ENCODE peak calls at places on chromosome 3, in ten cellular contexts. One of them, this sample, is unnamed.

GRCh38 chr3:148903022-148903442 is 37.9 kb downstream of the CPA3 start:
- DNase-seq in GM10248: no peak
- DNase-seq in kidney epithelial cell: no peak
- DNase-seq in cardiac fibroblast: no peak
- DNase-seq in CD4-positive, alpha-beta T cell: no peak
- DNase-seq in IMR-90: peak
- DNase-seq in astrocyte of the spinal cord: peak
- DNase-seq in cardiac muscle cell: peak
- DNase-seq in lower lobe of right lung: no peak
- DNase-seq in psoas muscle: no peak
- DNase-seq in this sample: no peak

GRCh38 chr3:112974894-112975293 is at the start of gene CD200R1:
- DNase-seq in GM10248: no peak
- DNase-seq in kidney epithelial cell: no peak
- DNase-seq in cardiac fibroblast: no peak
- DNase-seq in CD4-positive, alpha-beta T cell: no peak
- DNase-seq in IMR-90: no peak
- DNase-seq in astrocyte of the spinal cord: no peak
- DNase-seq in cardiac muscle cell: no peak
- DNase-seq in lower lobe of right lung: no peak
- DNase-seq in psoas muscle: no peak
- DNase-seq in this sample: no peak

GRCh38 chr3:181711325-181712135 is at the start of gene SOX2:
- DNase-seq in GM10248: peak
- DNase-seq in kidney epithelial cell: peak
- DNase-seq in cardiac fibroblast: peak
- DNase-seq in CD4-positive, alpha-beta T cell: no peak
- DNase-seq in IMR-90: peak
- DNase-seq in astrocyte of the spinal cord: peak
- DNase-seq in cardiac muscle cell: peak
- DNase-seq in lower lobe of right lung: peak
- DNase-seq in psoas muscle: peak
- DNase-seq in this sample: no peak

GRCh38 chr3:112128843-112129727 is 4.0 kb downstream of the GCSAM start:
- DNase-seq in GM10248: peak
- DNase-seq in kidney epithelial cell: no peak
- DNase-seq in cardiac fibroblast: peak
- DNase-seq in CD4-positive, alpha-beta T cell: peak
- DNase-seq in IMR-90: peak
- DNase-seq in astrocyte of the spinal cord: no peak
- DNase-seq in cardiac muscle cell: peak
- DNase-seq in lower lobe of right lung: no peak
- DNase-seq in psoas muscle: no peak
- DNase-seq in this sample: peak

GRCh38 chr3:189142527-189142926 is 29.2 kb upstream of the TPRG1 start:
- DNase-seq in GM10248: no peak
- DNase-seq in kidney epithelial cell: no peak
- DNase-seq in cardiac fibroblast: no peak
- DNase-seq in CD4-positive, alpha-beta T cell: no peak
- DNase-seq in IMR-90: no peak
- DNase-seq in astrocyte of the spinal cord: no peak
- DNase-seq in cardiac muscle cell: no peak
- DNase-seq in lower lobe of right lung: no peak
- DNase-seq in psoas muscle: no peak
- DNase-seq in this sample: no peak

GRCh38 chr3:30672287-30672735 is 65.9 kb downstream of the TGFBR2 start:
- DNase-seq in GM10248: no peak
- DNase-seq in kidney epithelial cell: no peak
- DNase-seq in cardiac fibroblast: no peak
- DNase-seq in CD4-positive, alpha-beta T cell: no peak
- DNase-seq in IMR-90: no peak
- DNase-seq in astrocyte of the spinal cord: no peak
- DNase-seq in cardiac muscle cell: no peak
- DNase-seq in lower lobe of right lung: no peak
- DNase-seq in psoas muscle: no peak
- DNase-seq in this sample: no peak

GRCh38 chr3:192861972-192862371 is 55.7 kb downstream of the MB21D2 start:
- DNase-seq in GM10248: no peak
- DNase-seq in kidney epithelial cell: no peak
- DNase-seq in cardiac fibroblast: no peak
- DNase-seq in CD4-positive, alpha-beta T cell: no peak
- DNase-seq in IMR-90: no peak
- DNase-seq in astrocyte of the spinal cord: no peak
- DNase-seq in cardiac muscle cell: no peak
- DNase-seq in lower lobe of right lung: no peak
- DNase-seq in psoas muscle: no peak
- DNase-seq in this sample: no peak

GRCh38 chr3:188153498-188153948 is 434 bp upstream of the LPP start:
- DNase-seq in GM10248: no peak
- DNase-seq in kidney epithelial cell: peak
- DNase-seq in cardiac fibroblast: peak
- DNase-seq in CD4-positive, alpha-beta T cell: no peak
- DNase-seq in IMR-90: peak
- DNase-seq in astrocyte of the spinal cord: peak
- DNase-seq in cardiac muscle cell: peak
- DNase-seq in lower lobe of right lung: peak
- DNase-seq in psoas muscle: peak
- DNase-seq in this sample: no peak

GRCh38 chr3:193124861-193125260 is 116.2 kb upstream of the PLAAT1 start:
- DNase-seq in GM10248: no peak
- DNase-seq in kidney epithelial cell: no peak
- DNase-seq in cardiac fibroblast: no peak
- DNase-seq in CD4-positive, alpha-beta T cell: no peak
- DNase-seq in IMR-90: no peak
- DNase-seq in astrocyte of the spinal cord: no peak
- DNase-seq in cardiac muscle cell: no peak
- DNase-seq in lower lobe of right lung: no peak
- DNase-seq in psoas muscle: no peak
- DNase-seq in this sample: no peak

GRCh38 chr3:54891540-54891897 is 36.3 kb downstream of the LRTM1 start:
- DNase-seq in GM10248: no peak
- DNase-seq in kidney epithelial cell: peak
- DNase-seq in cardiac fibroblast: peak
- DNase-seq in CD4-positive, alpha-beta T cell: no peak
- DNase-seq in IMR-90: peak
- DNase-seq in astrocyte of the spinal cord: peak
- DNase-seq in cardiac muscle cell: peak
- DNase-seq in lower lobe of right lung: peak
- DNase-seq in psoas muscle: peak
- DNase-seq in this sample: no peak

GRCh38 chr3:39203862-39204261 is 11.5 kb upstream of the XIRP1 start:
- DNase-seq in GM10248: no peak
- DNase-seq in kidney epithelial cell: no peak
- DNase-seq in cardiac fibroblast: no peak
- DNase-seq in CD4-positive, alpha-beta T cell: no peak
- DNase-seq in IMR-90: no peak
- DNase-seq in astrocyte of the spinal cord: no peak
- DNase-seq in cardiac muscle cell: no peak
- DNase-seq in lower lobe of right lung: no peak
- DNase-seq in psoas muscle: no peak
- DNase-seq in this sample: no peak

GRCh38 chr3:19107719-19108118 is 40.6 kb upstream of the KCNH8 start:
- DNase-seq in GM10248: no peak
- DNase-seq in kidney epithelial cell: no peak
- DNase-seq in cardiac fibroblast: no peak
- DNase-seq in CD4-positive, alpha-beta T cell: no peak
- DNase-seq in IMR-90: no peak
- DNase-seq in astrocyte of the spinal cord: no peak
- DNase-seq in cardiac muscle cell: no peak
- DNase-seq in lower lobe of right lung: no peak
- DNase-seq in psoas muscle: no peak
- DNase-seq in this sample: no peak

GRCh38 chr3:127819086-127819485 is 3.2 kb downstream of the MGLL start:
- DNase-seq in GM10248: no peak
- DNase-seq in kidney epithelial cell: no peak
- DNase-seq in cardiac fibroblast: no peak
- DNase-seq in CD4-positive, alpha-beta T cell: no peak
- DNase-seq in IMR-90: no peak
- DNase-seq in astrocyte of the spinal cord: no peak
- DNase-seq in cardiac muscle cell: no peak
- DNase-seq in lower lobe of right lung: no peak
- DNase-seq in psoas muscle: no peak
- DNase-seq in this sample: no peak

DNA sequence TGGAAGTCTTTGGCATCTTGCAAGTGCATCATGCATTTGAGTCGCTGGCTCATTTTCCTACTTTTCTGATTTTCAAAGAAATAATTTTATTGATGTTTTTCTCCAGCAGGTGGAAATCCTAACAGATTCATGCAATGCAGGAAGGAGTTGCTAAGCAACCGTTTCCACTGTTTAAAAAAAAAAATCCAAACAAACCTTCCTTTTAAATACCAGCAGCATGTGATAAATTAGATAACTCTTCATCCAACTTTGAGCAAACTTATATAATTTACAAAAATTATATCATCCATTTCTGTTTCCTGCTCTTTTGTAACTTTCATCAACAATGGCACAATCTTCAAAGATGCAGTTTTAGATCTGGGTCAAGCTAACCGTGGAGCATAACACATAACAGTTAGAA is 364.1 kb downstream of the MFSD1 start:
- DNase-seq in GM10248: no peak
- DNase-seq in kidney epithelial cell: no peak
- DNase-seq in cardiac fibroblast: no peak
- DNase-seq in CD4-positive, alpha-beta T cell: no peak
- DNase-seq in IMR-90: no peak
- DNase-seq in astrocyte of the spinal cord: peak
- DNase-seq in cardiac muscle cell: no peak
- DNase-seq in lower lobe of right lung: no peak
- DNase-seq in psoas muscle: no peak
- DNase-seq in this sample: no peak
- TF ChIP-seq CTCF in GM10248: no peak
- TF ChIP-seq CTCF in kidney epithelial cell: no peak
- TF ChIP-seq CTCF in cardiac fibroblast: no peak
- TF ChIP-seq CTCF in CD4-positive, alpha-beta T cell: no peak
- TF ChIP-seq CTCF in IMR-90: no peak
- TF ChIP-seq CTCF in astrocyte of the spinal cord: no peak
- TF ChIP-seq CTCF in cardiac muscle cell: no peak
- TF ChIP-seq CTCF in lower lobe of right lung: no peak
- TF ChIP-seq CTCF in psoas muscle: no peak
- TF ChIP-seq CTCF in this sample: no peak

DNA sequence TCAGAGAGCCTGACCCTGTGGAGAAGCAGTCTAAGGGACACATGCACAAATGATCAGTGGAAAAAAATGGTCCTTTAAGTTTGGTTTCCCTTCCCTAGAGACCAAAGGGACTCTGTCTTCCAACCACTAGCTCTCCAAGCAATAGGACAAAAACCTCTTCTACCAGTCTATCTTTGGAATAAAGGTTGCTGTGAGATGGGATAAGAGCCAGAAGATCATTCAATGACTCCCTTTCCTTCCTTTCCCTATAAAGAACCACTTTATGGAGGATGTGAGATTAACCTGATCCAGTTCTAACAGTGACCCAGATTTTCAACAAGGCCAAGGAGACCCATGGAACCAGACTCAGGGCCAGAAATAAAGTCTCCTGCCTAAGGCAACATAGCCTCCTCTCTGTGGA is 74.8 kb downstream of the DHX30 start:
- DNase-seq in GM10248: no peak
- DNase-seq in kidney epithelial cell: no peak
- DNase-seq in cardiac fibroblast: no peak
- DNase-seq in CD4-positive, alpha-beta T cell: no peak
- DNase-seq in IMR-90: no peak
- DNase-seq in astrocyte of the spinal cord: no peak
- DNase-seq in cardiac muscle cell: no peak
- DNase-seq in lower lobe of right lung: no peak
- DNase-seq in psoas muscle: no peak
- DNase-seq in this sample: no peak
- TF ChIP-seq CTCF in GM10248: no peak
- TF ChIP-seq CTCF in kidney epithelial cell: no peak
- TF ChIP-seq CTCF in cardiac fibroblast: no peak
- TF ChIP-seq CTCF in CD4-positive, alpha-beta T cell: no peak
- TF ChIP-seq CTCF in IMR-90: no peak
- TF ChIP-seq CTCF in astrocyte of the spinal cord: no peak
- TF ChIP-seq CTCF in cardiac muscle cell: no peak
- TF ChIP-seq CTCF in lower lobe of right lung: no peak
- TF ChIP-seq CTCF in psoas muscle: no peak
- TF ChIP-seq CTCF in this sample: no peak

GRCh38 chr3:119084371-119085069 is 49.9 kb upstream of the IGSF11 start:
- DNase-seq in GM10248: no peak
- DNase-seq in kidney epithelial cell: no peak
- DNase-seq in cardiac fibroblast: no peak
- DNase-seq in CD4-positive, alpha-beta T cell: no peak
- DNase-seq in IMR-90: no peak
- DNase-seq in astrocyte of the spinal cord: no peak
- DNase-seq in cardiac muscle cell: no peak
- DNase-seq in lower lobe of right lung: peak
- DNase-seq in psoas muscle: no peak
- DNase-seq in this sample: no peak

DNA sequence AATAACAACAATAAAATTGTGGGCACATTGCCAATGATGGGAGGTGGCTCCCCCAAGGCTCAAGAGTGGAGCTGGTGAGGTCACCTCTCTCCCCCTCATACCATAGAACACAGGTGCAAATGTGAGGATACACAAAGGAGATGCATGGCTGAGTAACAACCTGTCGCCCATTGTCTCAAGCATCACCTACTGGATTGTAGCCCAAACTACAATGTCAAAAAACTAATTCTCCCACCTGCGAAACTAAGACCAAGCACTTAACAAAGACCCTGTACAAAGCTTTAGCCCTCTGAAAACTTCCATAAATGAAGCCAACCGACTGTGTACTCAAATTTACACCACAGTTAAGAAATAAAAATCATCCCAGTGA is 50.4 kb upstream of the IGSF11 start:
- DNase-seq in GM10248: no peak
- DNase-seq in kidney epithelial cell: no peak
- DNase-seq in cardiac fibroblast: no peak
- DNase-seq in CD4-positive, alpha-beta T cell: no peak
- DNase-seq in IMR-90: no peak
- DNase-seq in astrocyte of the spinal cord: no peak
- DNase-seq in cardiac muscle cell: no peak
- DNase-seq in lower lobe of right lung: no peak
- DNase-seq in psoas muscle: no peak
- DNase-seq in this sample: no peak
- TF ChIP-seq CTCF in GM10248: no peak
- TF ChIP-seq CTCF in kidney epithelial cell: no peak
- TF ChIP-seq CTCF in cardiac fibroblast: no peak
- TF ChIP-seq CTCF in CD4-positive, alpha-beta T cell: no peak
- TF ChIP-seq CTCF in IMR-90: no peak
- TF ChIP-seq CTCF in astrocyte of the spinal cord: no peak
- TF ChIP-seq CTCF in cardiac muscle cell: no peak
- TF ChIP-seq CTCF in lower lobe of right lung: no peak
- TF ChIP-seq CTCF in psoas muscle: no peak
- TF ChIP-seq CTCF in this sample: no peak

DNA sequence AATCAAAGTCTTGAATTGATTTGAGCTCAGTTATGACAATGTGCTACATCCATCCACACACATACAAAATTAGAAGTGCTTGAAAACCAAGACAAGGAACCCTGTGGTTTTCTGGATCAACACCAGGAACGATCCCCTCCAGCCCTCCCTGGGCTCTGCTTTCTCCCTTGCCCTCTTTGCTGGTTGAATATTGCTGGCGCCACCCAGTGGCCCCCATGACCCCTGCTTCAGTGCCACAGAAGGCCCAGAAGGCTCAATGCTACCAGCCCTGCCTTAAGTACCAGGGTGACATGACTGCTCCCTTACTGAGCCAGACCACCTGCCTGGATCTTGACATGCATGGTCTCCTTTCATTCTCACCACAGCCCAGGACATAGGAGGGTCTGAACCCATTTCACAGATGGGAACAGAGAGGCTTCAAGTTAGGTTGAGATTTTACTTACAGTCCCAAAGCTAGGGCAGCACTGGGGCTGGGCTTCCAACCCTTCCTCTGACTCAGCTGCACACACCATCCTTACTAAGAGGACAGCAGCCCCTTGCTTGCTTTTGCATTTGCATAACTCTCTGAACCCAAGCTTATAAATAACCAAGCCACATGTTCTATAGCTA is 15.0 kb downstream of the IL12A start:
- DNase-seq in GM10248: peak
- DNase-seq in kidney epithelial cell: no peak
- DNase-seq in cardiac fibroblast: peak
- DNase-seq in CD4-positive, alpha-beta T cell: no peak
- DNase-seq in IMR-90: peak
- DNase-seq in astrocyte of the spinal cord: peak
- DNase-seq in cardiac muscle cell: peak
- DNase-seq in lower lobe of right lung: peak
- DNase-seq in psoas muscle: peak
- DNase-seq in this sample: peak
- TF ChIP-seq CTCF in GM10248: peak
- TF ChIP-seq CTCF in kidney epithelial cell: peak
- TF ChIP-seq CTCF in cardiac fibroblast: peak
- TF ChIP-seq CTCF in CD4-positive, alpha-beta T cell: no peak
- TF ChIP-seq CTCF in IMR-90: peak
- TF ChIP-seq CTCF in astrocyte of the spinal cord: peak
- TF ChIP-seq CTCF in cardiac muscle cell: peak
- TF ChIP-seq CTCF in lower lobe of right lung: peak
- TF ChIP-seq CTCF in psoas muscle: peak
- TF ChIP-seq CTCF in this sample: peak